ENCODE peak calls at places on chromosome 22, in eight cellular contexts. T is hepatocyte, P is GM23338, O is MM.1S, A is HCT116, S is neural progenitor cell, B is OCI-LY7, H is PC-3. W is an unnamed sample.
A peak's percentile ranks its signal among the peaks of the same experiment; 100 is the strongest.

GRCh38 chr22:45304971-45305370 is 4.8 kb upstream of the FAM118A start:
- DNase-seq in O (no peak), B (no peak), A (no peak), S (no peak), P (no peak), H (no peak), T (no peak), W (no peak)

GRCh38 chr22:20094158-20094807 is 14.2 kb downstream of the DGCR8 start:
- DNase-seq in T (no peak), O (no peak), B (no peak), A (no peak), P (no peak), S (no peak), H (no peak), W (no peak)

GRCh38 chr22:17105143-17106129 is 15.7 kb downstream of the TMEM121B start:
- DNase-seq in B (no peak), T (no peak), S (no peak), A (no peak), P (no peak), O (no peak), H (no peak), W (no peak)

GRCh38 chr22:38713921-38714320 is 8.2 kb downstream of the GTPBP1 start:
- DNase-seq in A (no peak), O (no peak), P (peak; percentile 24), T (no peak), S (no peak), B (no peak), H (no peak), W (no peak)

GRCh38 chr22:47053013-47053864 is 290.8 kb downstream of the TBC1D22A start:
- DNase-seq in B (no peak), H (no peak), T (no peak), A (no peak), O (no peak), P (no peak), S (no peak), W (no peak)

GRCh38 chr22:25112538-25113253 is 87.0 kb upstream of the CRYBB3 start:
- DNase-seq in O (no peak), A (no peak), T (no peak), B (no peak), P (no peak), H (no peak), S (no peak), W (no peak)

GRCh38 chr22:36757608-36758220 is 18.2 kb downstream of the IFT27 start:
- DNase-seq in H (peak; percentile 65), S (peak; percentile 89), A (peak; percentile 57), P (peak; percentile 90), O (peak; percentile 65), T (peak; percentile 82), B (peak; percentile 77), W (peak; percentile 75)

GRCh38 chr22:38422615-38423511 is 32.1 kb downstream of the KCNJ4 start:
- DNase-seq in A (no peak), O (no peak), B (no peak), H (no peak), P (peak; percentile 61), T (no peak), S (no peak), W (no peak)

GRCh38 chr22:47176573-47177333 is 414.3 kb downstream of the TBC1D22A start:
- DNase-seq in A (no peak), P (no peak), B (no peak), S (no peak), H (no peak), O (no peak), T (no peak), W (no peak)

GRCh38 chr22:41405588-41405987 is 23.8 kb downstream of the TEF start:
- DNase-seq in B (no peak), A (no peak), S (no peak), H (no peak), T (no peak), P (no peak), O (no peak), W (no peak)

GRCh38 chr22:27399161-27399560 is 402.4 kb downstream of the MN1 start:
- DNase-seq in T (no peak), B (no peak), O (no peak), H (peak; percentile 25), S (no peak), A (no peak), P (no peak), W (peak; percentile 65)

GRCh38 chr22:40203568-40203967 is 25.8 kb downstream of the TNRC6B start:
- DNase-seq in A (no peak), H (no peak), O (peak; percentile 78), B (peak; percentile 63), T (no peak), S (no peak), P (no peak), W (peak; percentile 52)

GRCh38 chr22:36366291-36366708 is 21.5 kb downstream of the MYH9 start:
- DNase-seq in T (peak; percentile 46), B (no peak), H (no peak), A (no peak), O (no peak), S (no peak), P (no peak), W (no peak)

GRCh38 chr22:43409800-43410199 is 2.0 kb upstream of the MPPED1 start:
- DNase-seq in A (no peak), S (no peak), O (no peak), P (no peak), B (no peak), H (no peak), T (no peak), W (no peak)

GRCh38 chr22:43411040-43411919 is 534 bp upstream of the MPPED1 start:
- DNase-seq in P (peak; percentile 32), S (peak; percentile 44), A (no peak), T (no peak), B (no peak), H (no peak), O (no peak), W (no peak)

GRCh38 chr22:43411981-43412807 is at the start of gene MPPED1:
- DNase-seq in S (peak; percentile 65), T (no peak), O (no peak), B (no peak), H (no peak), P (peak; percentile 47), A (no peak), W (no peak)

GRCh38 chr22:43413826-43414225 is 2.0 kb downstream of the MPPED1 start:
- DNase-seq in H (no peak), T (no peak), O (no peak), B (no peak), A (no peak), S (no peak), P (no peak), W (no peak)

DNA sequence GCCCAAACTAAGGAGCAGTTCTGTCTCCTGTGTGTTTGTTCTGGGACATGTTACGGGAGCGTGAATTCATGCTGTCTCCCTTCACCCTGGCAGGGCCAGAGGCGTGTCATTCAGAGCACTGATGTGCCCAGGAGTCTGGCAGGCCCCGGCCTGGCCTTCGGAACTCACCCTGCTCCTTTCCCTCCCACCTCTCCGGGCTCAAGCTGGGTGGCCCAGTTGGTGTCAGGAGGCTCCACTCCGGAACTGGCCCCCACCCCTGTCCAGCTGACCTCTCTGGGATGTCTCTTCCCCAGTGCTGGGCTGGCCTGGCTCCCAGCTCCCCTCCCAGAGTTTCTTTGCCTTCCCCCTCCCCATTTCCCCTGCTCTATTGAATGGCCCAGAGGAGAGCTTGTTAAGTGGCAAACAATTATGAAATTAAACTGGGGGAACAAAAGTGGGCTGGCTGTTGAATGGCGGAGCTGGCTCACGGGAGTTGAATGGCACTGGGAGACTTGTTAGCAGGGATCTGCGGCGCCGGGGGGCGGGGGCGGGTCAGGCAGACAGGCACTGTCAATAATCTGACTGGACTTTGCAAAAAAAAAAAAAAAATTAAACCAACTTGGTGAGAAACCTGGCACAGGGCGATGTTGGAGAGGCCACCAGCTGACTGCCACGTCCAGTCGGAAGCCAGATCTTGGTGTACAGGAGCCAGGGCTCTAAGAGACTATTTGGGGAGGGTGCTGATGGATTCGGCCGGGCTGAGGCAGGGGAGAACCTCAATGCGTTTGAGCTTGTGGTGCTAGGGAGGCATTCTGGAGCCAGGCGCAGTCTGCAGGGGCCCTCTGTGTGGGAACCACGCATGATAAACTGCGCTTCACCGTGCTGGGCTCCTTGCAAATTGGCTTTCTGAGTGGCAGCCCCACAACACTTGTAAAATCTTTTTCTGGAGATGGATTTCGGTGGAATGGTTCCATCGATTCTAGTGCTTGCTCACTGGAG is 1.3 kb downstream of the MPPED1 start:
- DNase-seq in S (peak; percentile 48), A (no peak), B (no peak), T (no peak), H (no peak), O (no peak), P (no peak), W (no peak)
- TF ChIP-seq EZH2phosphoT487 in S (no peak), A (no peak), B (no peak), T (no peak), H (no peak), O (no peak), P (no peak), W (no peak)

DNA sequence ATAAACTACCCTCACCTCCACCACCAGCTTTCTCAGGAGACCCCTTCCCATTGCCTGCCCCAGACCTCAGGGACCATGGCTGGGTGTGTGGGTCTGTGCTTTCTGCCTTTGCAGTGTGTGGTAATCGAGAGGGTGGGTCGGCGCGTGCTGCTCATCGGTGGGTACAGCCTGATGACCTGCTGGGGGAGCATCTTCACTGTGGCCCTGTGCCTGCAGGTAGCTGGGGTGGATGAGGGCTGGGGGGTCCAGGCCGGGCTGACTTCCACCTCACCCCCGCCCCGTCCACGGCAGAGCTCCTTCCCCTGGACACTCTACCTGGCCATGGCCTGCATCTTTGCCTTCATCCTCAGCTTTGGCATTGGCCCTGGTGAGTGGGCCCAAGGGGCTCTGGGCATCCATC is 10.5 kb upstream of the MIF start:
- DNase-seq in P (no peak), A (no peak), B (no peak), T (no peak), H (no peak), S (no peak), O (no peak), W (no peak)
- TF ChIP-seq EZH2phosphoT487 in P (no peak), A (no peak), B (no peak), T (no peak), H (no peak), S (no peak), O (no peak), W (no peak)

GRCh38 chr22:19085233-19086043 is 36.8 kb downstream of the DGCR2 start:
- DNase-seq in B (peak; percentile 85), T (peak; percentile 41), H (peak; percentile 51), O (peak; percentile 28), P (peak; percentile 37), A (no peak), S (no peak), W (peak; percentile 56)
- TF ChIP-seq EZH2phosphoT487 in B (no peak), T (no peak), H (no peak), O (no peak), P (no peak), A (no peak), S (no peak), W (no peak)

DNA sequence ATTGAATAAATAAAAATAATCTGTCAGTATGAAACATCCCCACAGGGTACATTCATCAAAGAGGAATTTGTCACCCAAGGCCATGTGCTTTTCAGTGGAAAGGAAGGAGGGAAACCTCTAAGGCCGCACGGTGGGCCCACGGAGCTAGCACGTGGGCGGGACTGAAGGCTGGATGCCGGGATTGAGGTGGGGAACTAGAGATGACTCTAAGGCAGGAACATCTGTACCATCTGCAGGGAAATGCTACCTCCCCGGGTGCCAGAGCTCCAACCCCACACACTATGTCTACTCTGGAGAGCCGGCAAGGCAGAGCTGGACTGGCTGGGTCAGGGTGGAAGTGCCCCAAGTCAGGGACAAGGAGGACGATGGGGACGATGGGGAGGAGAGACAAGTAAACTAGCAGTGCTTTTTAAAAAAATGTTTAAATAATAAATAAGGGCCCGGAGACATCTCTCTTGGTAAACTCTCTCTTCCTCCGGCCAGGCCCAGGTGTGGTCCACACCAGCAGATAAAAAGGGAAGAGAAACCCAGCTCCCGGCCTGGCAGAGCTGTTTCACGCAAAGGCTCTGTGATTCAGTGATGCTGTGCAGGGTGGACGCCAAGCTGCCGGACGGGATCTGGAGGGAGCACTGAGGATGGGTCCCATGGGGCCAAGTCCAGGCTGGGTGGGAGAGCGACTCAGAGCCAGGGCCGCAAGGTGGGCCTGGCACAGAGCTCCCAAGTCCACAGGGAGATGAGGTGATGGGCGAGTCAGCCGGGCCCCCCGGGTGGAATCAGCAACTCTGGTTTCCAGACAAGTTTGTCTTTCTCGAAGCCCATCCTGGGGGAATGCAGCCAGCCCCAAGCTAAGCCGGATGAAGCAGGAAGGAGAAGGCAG is 5.8 kb downstream of the LIF start:
- DNase-seq in B (peak; percentile 72), O (no peak), H (no peak), P (no peak), A (no peak), T (no peak), S (no peak), W (no peak)
- TF ChIP-seq EZH2phosphoT487 in B (no peak), O (no peak), H (no peak), P (no peak), A (no peak), T (no peak), S (no peak), W (no peak)

W was measured in GM23248.